ENCODE peak calls at places on chromosomes 7 and 10, in six cellular contexts. One of them, this sample, is unnamed.

GRCh38 chr7:32582036-32582435 is 86.7 kb downstream of the AVL9 start:
- DNase-seq in activated gamma-delta T cell treated with Interleukin-2 at 50 U/mL for 16 hours: no peak
- DNase-seq in activated T-cell treated with anti-CD3 and anti-CD28 coated beads, Interleukin-2, amount 50 U/mL, for 4 hours: no peak
- DNase-seq in psoas muscle: no peak
- DNase-seq in activated effector memory CD4-positive, alpha-beta T cell treated with Interleukin-2 at 50 U/mL for 16 hours: no peak
- DNase-seq in left ventricle myocardium inferior: no peak
- DNase-seq in this sample: no peak

GRCh38 chr10:5592070-5592469 is 67.3 kb downstream of the CALML3 start:
- DNase-seq in activated gamma-delta T cell treated with Interleukin-2 at 50 U/mL for 16 hours: no peak
- DNase-seq in activated T-cell treated with anti-CD3 and anti-CD28 coated beads, Interleukin-2, amount 50 U/mL, for 4 hours: no peak
- DNase-seq in psoas muscle: no peak
- DNase-seq in activated effector memory CD4-positive, alpha-beta T cell treated with Interleukin-2 at 50 U/mL for 16 hours: no peak
- DNase-seq in left ventricle myocardium inferior: no peak
- DNase-seq in this sample: no peak

GRCh38 chr7:101216860-101217387 is 457 bp downstream of the PLOD3 start:
- DNase-seq in activated gamma-delta T cell treated with Interleukin-2 at 50 U/mL for 16 hours: no peak
- DNase-seq in activated T-cell treated with anti-CD3 and anti-CD28 coated beads, Interleukin-2, amount 50 U/mL, for 4 hours: no peak
- DNase-seq in psoas muscle: no peak
- DNase-seq in activated effector memory CD4-positive, alpha-beta T cell treated with Interleukin-2 at 50 U/mL for 16 hours: no peak
- DNase-seq in left ventricle myocardium inferior: no peak
- DNase-seq in this sample: no peak

GRCh38 chr10:80191589-80192270 is 13.6 kb downstream of the ANXA11 start:
- DNase-seq in activated gamma-delta T cell treated with Interleukin-2 at 50 U/mL for 16 hours: no peak
- DNase-seq in activated T-cell treated with anti-CD3 and anti-CD28 coated beads, Interleukin-2, amount 50 U/mL, for 4 hours: no peak
- DNase-seq in psoas muscle: peak
- DNase-seq in activated effector memory CD4-positive, alpha-beta T cell treated with Interleukin-2 at 50 U/mL for 16 hours: no peak
- DNase-seq in left ventricle myocardium inferior: no peak
- DNase-seq in this sample: no peak

GRCh38 chr7:4138866-4139265 is 543.2 kb upstream of the FOXK1 start:
- DNase-seq in activated gamma-delta T cell treated with Interleukin-2 at 50 U/mL for 16 hours: no peak
- DNase-seq in activated T-cell treated with anti-CD3 and anti-CD28 coated beads, Interleukin-2, amount 50 U/mL, for 4 hours: no peak
- DNase-seq in psoas muscle: no peak
- DNase-seq in activated effector memory CD4-positive, alpha-beta T cell treated with Interleukin-2 at 50 U/mL for 16 hours: no peak
- DNase-seq in left ventricle myocardium inferior: no peak
- DNase-seq in this sample: no peak

GRCh38 chr7:91344911-91345310 is 80.7 kb downstream of the FZD1 start:
- DNase-seq in activated gamma-delta T cell treated with Interleukin-2 at 50 U/mL for 16 hours: no peak
- DNase-seq in activated T-cell treated with anti-CD3 and anti-CD28 coated beads, Interleukin-2, amount 50 U/mL, for 4 hours: no peak
- DNase-seq in psoas muscle: no peak
- DNase-seq in activated effector memory CD4-positive, alpha-beta T cell treated with Interleukin-2 at 50 U/mL for 16 hours: no peak
- DNase-seq in left ventricle myocardium inferior: no peak
- DNase-seq in this sample: peak

GRCh38 chr7:30531286-30531685 is 26.7 kb upstream of the GGCT start:
- DNase-seq in activated gamma-delta T cell treated with Interleukin-2 at 50 U/mL for 16 hours: no peak
- DNase-seq in activated T-cell treated with anti-CD3 and anti-CD28 coated beads, Interleukin-2, amount 50 U/mL, for 4 hours: no peak
- DNase-seq in psoas muscle: no peak
- DNase-seq in activated effector memory CD4-positive, alpha-beta T cell treated with Interleukin-2 at 50 U/mL for 16 hours: no peak
- DNase-seq in left ventricle myocardium inferior: no peak
- DNase-seq in this sample: no peak

GRCh38 chr10:31346953-31347352 is 27.9 kb downstream of the ZEB1 start:
- DNase-seq in activated gamma-delta T cell treated with Interleukin-2 at 50 U/mL for 16 hours: no peak
- DNase-seq in activated T-cell treated with anti-CD3 and anti-CD28 coated beads, Interleukin-2, amount 50 U/mL, for 4 hours: no peak
- DNase-seq in psoas muscle: no peak
- DNase-seq in activated effector memory CD4-positive, alpha-beta T cell treated with Interleukin-2 at 50 U/mL for 16 hours: no peak
- DNase-seq in left ventricle myocardium inferior: no peak
- DNase-seq in this sample: no peak

GRCh38 chr7:25244193-25244592 is 15.9 kb upstream of the NPVF start:
- DNase-seq in activated gamma-delta T cell treated with Interleukin-2 at 50 U/mL for 16 hours: no peak
- DNase-seq in activated T-cell treated with anti-CD3 and anti-CD28 coated beads, Interleukin-2, amount 50 U/mL, for 4 hours: no peak
- DNase-seq in psoas muscle: no peak
- DNase-seq in activated effector memory CD4-positive, alpha-beta T cell treated with Interleukin-2 at 50 U/mL for 16 hours: no peak
- DNase-seq in left ventricle myocardium inferior: no peak
- DNase-seq in this sample: no peak

GRCh38 chr7:132422502-132423101 is 153.7 kb downstream of the PLXNA4 start:
- DNase-seq in activated gamma-delta T cell treated with Interleukin-2 at 50 U/mL for 16 hours: no peak
- DNase-seq in activated T-cell treated with anti-CD3 and anti-CD28 coated beads, Interleukin-2, amount 50 U/mL, for 4 hours: no peak
- DNase-seq in psoas muscle: peak
- DNase-seq in activated effector memory CD4-positive, alpha-beta T cell treated with Interleukin-2 at 50 U/mL for 16 hours: no peak
- DNase-seq in left ventricle myocardium inferior: no peak
- DNase-seq in this sample: no peak

GRCh38 chr7:47148541-47149207 is 433.2 kb downstream of the TNS3 start:
- DNase-seq in activated gamma-delta T cell treated with Interleukin-2 at 50 U/mL for 16 hours: no peak
- DNase-seq in activated T-cell treated with anti-CD3 and anti-CD28 coated beads, Interleukin-2, amount 50 U/mL, for 4 hours: no peak
- DNase-seq in psoas muscle: no peak
- DNase-seq in activated effector memory CD4-positive, alpha-beta T cell treated with Interleukin-2 at 50 U/mL for 16 hours: no peak
- DNase-seq in left ventricle myocardium inferior: no peak
- DNase-seq in this sample: peak

GRCh38 chr10:131841669-131842139 is 59.1 kb upstream of the PPP2R2D start:
- DNase-seq in activated gamma-delta T cell treated with Interleukin-2 at 50 U/mL for 16 hours: no peak
- DNase-seq in activated T-cell treated with anti-CD3 and anti-CD28 coated beads, Interleukin-2, amount 50 U/mL, for 4 hours: no peak
- DNase-seq in psoas muscle: no peak
- DNase-seq in activated effector memory CD4-positive, alpha-beta T cell treated with Interleukin-2 at 50 U/mL for 16 hours: no peak
- DNase-seq in left ventricle myocardium inferior: no peak
- DNase-seq in this sample: no peak

GRCh38 chr7:138886501-138886917 is 88.5 kb upstream of the ATP6V0A4 start:
- DNase-seq in activated gamma-delta T cell treated with Interleukin-2 at 50 U/mL for 16 hours: peak
- DNase-seq in activated T-cell treated with anti-CD3 and anti-CD28 coated beads, Interleukin-2, amount 50 U/mL, for 4 hours: peak
- DNase-seq in psoas muscle: no peak
- DNase-seq in activated effector memory CD4-positive, alpha-beta T cell treated with Interleukin-2 at 50 U/mL for 16 hours: no peak
- DNase-seq in left ventricle myocardium inferior: no peak
- DNase-seq in this sample: peak

GRCh38 chr10:83932245-83932644 is 207.1 kb upstream of the GHITM start:
- DNase-seq in activated gamma-delta T cell treated with Interleukin-2 at 50 U/mL for 16 hours: no peak
- DNase-seq in activated T-cell treated with anti-CD3 and anti-CD28 coated beads, Interleukin-2, amount 50 U/mL, for 4 hours: no peak
- DNase-seq in psoas muscle: no peak
- DNase-seq in activated effector memory CD4-positive, alpha-beta T cell treated with Interleukin-2 at 50 U/mL for 16 hours: no peak
- DNase-seq in left ventricle myocardium inferior: no peak
- DNase-seq in this sample: no peak

GRCh38 chr10:66639351-66639750 is 286.5 kb upstream of the LRRTM3 start:
- DNase-seq in activated gamma-delta T cell treated with Interleukin-2 at 50 U/mL for 16 hours: no peak
- DNase-seq in activated T-cell treated with anti-CD3 and anti-CD28 coated beads, Interleukin-2, amount 50 U/mL, for 4 hours: no peak
- DNase-seq in psoas muscle: no peak
- DNase-seq in activated effector memory CD4-positive, alpha-beta T cell treated with Interleukin-2 at 50 U/mL for 16 hours: no peak
- DNase-seq in left ventricle myocardium inferior: no peak
- DNase-seq in this sample: peak

GRCh38 chr7:149496642-149497391 is 792 bp downstream of the ZNF746 start:
- DNase-seq in activated gamma-delta T cell treated with Interleukin-2 at 50 U/mL for 16 hours: peak
- DNase-seq in activated T-cell treated with anti-CD3 and anti-CD28 coated beads, Interleukin-2, amount 50 U/mL, for 4 hours: peak
- DNase-seq in psoas muscle: peak
- DNase-seq in activated effector memory CD4-positive, alpha-beta T cell treated with Interleukin-2 at 50 U/mL for 16 hours: peak
- DNase-seq in left ventricle myocardium inferior: peak
- DNase-seq in this sample: peak

GRCh38 chr10:69332278-69333010 is 54.1 kb downstream of the HK1 start:
- DNase-seq in activated gamma-delta T cell treated with Interleukin-2 at 50 U/mL for 16 hours: no peak
- DNase-seq in activated T-cell treated with anti-CD3 and anti-CD28 coated beads, Interleukin-2, amount 50 U/mL, for 4 hours: no peak
- DNase-seq in psoas muscle: no peak
- DNase-seq in activated effector memory CD4-positive, alpha-beta T cell treated with Interleukin-2 at 50 U/mL for 16 hours: no peak
- DNase-seq in left ventricle myocardium inferior: no peak
- DNase-seq in this sample: no peak

GRCh38 chr10:15068802-15069201 is 19.8 kb downstream of the ACBD7 start:
- DNase-seq in activated gamma-delta T cell treated with Interleukin-2 at 50 U/mL for 16 hours: no peak
- DNase-seq in activated T-cell treated with anti-CD3 and anti-CD28 coated beads, Interleukin-2, amount 50 U/mL, for 4 hours: no peak
- DNase-seq in psoas muscle: no peak
- DNase-seq in activated effector memory CD4-positive, alpha-beta T cell treated with Interleukin-2 at 50 U/mL for 16 hours: no peak
- DNase-seq in left ventricle myocardium inferior: no peak
- DNase-seq in this sample: peak

GRCh38 chr10:11756766-11757315 is 14.7 kb downstream of the ECHDC3 start:
- DNase-seq in activated gamma-delta T cell treated with Interleukin-2 at 50 U/mL for 16 hours: no peak
- DNase-seq in activated T-cell treated with anti-CD3 and anti-CD28 coated beads, Interleukin-2, amount 50 U/mL, for 4 hours: no peak
- DNase-seq in psoas muscle: no peak
- DNase-seq in activated effector memory CD4-positive, alpha-beta T cell treated with Interleukin-2 at 50 U/mL for 16 hours: no peak
- DNase-seq in left ventricle myocardium inferior: no peak
- DNase-seq in this sample: no peak

GRCh38 chr7:47553309-47553708 is 28.6 kb downstream of the TNS3 start:
- DNase-seq in activated gamma-delta T cell treated with Interleukin-2 at 50 U/mL for 16 hours: no peak
- DNase-seq in activated T-cell treated with anti-CD3 and anti-CD28 coated beads, Interleukin-2, amount 50 U/mL, for 4 hours: no peak
- DNase-seq in psoas muscle: no peak
- DNase-seq in activated effector memory CD4-positive, alpha-beta T cell treated with Interleukin-2 at 50 U/mL for 16 hours: no peak
- DNase-seq in left ventricle myocardium inferior: no peak
- DNase-seq in this sample: no peak

GRCh38 chr10:8073696-8074416 is 19.4 kb downstream of the GATA3 start:
- DNase-seq in activated gamma-delta T cell treated with Interleukin-2 at 50 U/mL for 16 hours: no peak
- DNase-seq in activated T-cell treated with anti-CD3 and anti-CD28 coated beads, Interleukin-2, amount 50 U/mL, for 4 hours: no peak
- DNase-seq in psoas muscle: no peak
- DNase-seq in activated effector memory CD4-positive, alpha-beta T cell treated with Interleukin-2 at 50 U/mL for 16 hours: no peak
- DNase-seq in left ventricle myocardium inferior: no peak
- DNase-seq in this sample: no peak

GRCh38 chr10:115093776-115094361 is 704 bp downstream of the ATRNL1 start:
- DNase-seq in activated gamma-delta T cell treated with Interleukin-2 at 50 U/mL for 16 hours: no peak
- DNase-seq in activated T-cell treated with anti-CD3 and anti-CD28 coated beads, Interleukin-2, amount 50 U/mL, for 4 hours: no peak
- DNase-seq in psoas muscle: no peak
- DNase-seq in activated effector memory CD4-positive, alpha-beta T cell treated with Interleukin-2 at 50 U/mL for 16 hours: no peak
- DNase-seq in left ventricle myocardium inferior: no peak
- DNase-seq in this sample: peak

GRCh38 chr10:19333631-19334030 is 285.0 kb downstream of the MALRD1 start:
- DNase-seq in activated gamma-delta T cell treated with Interleukin-2 at 50 U/mL for 16 hours: no peak
- DNase-seq in activated T-cell treated with anti-CD3 and anti-CD28 coated beads, Interleukin-2, amount 50 U/mL, for 4 hours: no peak
- DNase-seq in psoas muscle: no peak
- DNase-seq in activated effector memory CD4-positive, alpha-beta T cell treated with Interleukin-2 at 50 U/mL for 16 hours: no peak
- DNase-seq in left ventricle myocardium inferior: no peak
- DNase-seq in this sample: no peak

GRCh38 chr7:127391591-127392181 is 822 bp downstream of the ZNF800 start:
- DNase-seq in activated gamma-delta T cell treated with Interleukin-2 at 50 U/mL for 16 hours: peak
- DNase-seq in activated T-cell treated with anti-CD3 and anti-CD28 coated beads, Interleukin-2, amount 50 U/mL, for 4 hours: peak
- DNase-seq in psoas muscle: peak
- DNase-seq in activated effector memory CD4-positive, alpha-beta T cell treated with Interleukin-2 at 50 U/mL for 16 hours: peak
- DNase-seq in left ventricle myocardium inferior: no peak
- DNase-seq in this sample: peak

GRCh38 chr10:69239816-69240434 is 19.8 kb downstream of the HKDC1 start:
- DNase-seq in activated gamma-delta T cell treated with Interleukin-2 at 50 U/mL for 16 hours: no peak
- DNase-seq in activated T-cell treated with anti-CD3 and anti-CD28 coated beads, Interleukin-2, amount 50 U/mL, for 4 hours: no peak
- DNase-seq in psoas muscle: no peak
- DNase-seq in activated effector memory CD4-positive, alpha-beta T cell treated with Interleukin-2 at 50 U/mL for 16 hours: no peak
- DNase-seq in left ventricle myocardium inferior: no peak
- DNase-seq in this sample: no peak

GRCh38 chr10:63169063-63169462 is 35.9 kb downstream of the NRBF2 start:
- DNase-seq in activated gamma-delta T cell treated with Interleukin-2 at 50 U/mL for 16 hours: no peak
- DNase-seq in activated T-cell treated with anti-CD3 and anti-CD28 coated beads, Interleukin-2, amount 50 U/mL, for 4 hours: no peak
- DNase-seq in psoas muscle: no peak
- DNase-seq in activated effector memory CD4-positive, alpha-beta T cell treated with Interleukin-2 at 50 U/mL for 16 hours: no peak
- DNase-seq in left ventricle myocardium inferior: no peak
- DNase-seq in this sample: no peak

GRCh38 chr7:42456267-42456666 is 219.3 kb upstream of the GLI3 start:
- DNase-seq in activated gamma-delta T cell treated with Interleukin-2 at 50 U/mL for 16 hours: no peak
- DNase-seq in activated T-cell treated with anti-CD3 and anti-CD28 coated beads, Interleukin-2, amount 50 U/mL, for 4 hours: no peak
- DNase-seq in psoas muscle: no peak
- DNase-seq in activated effector memory CD4-positive, alpha-beta T cell treated with Interleukin-2 at 50 U/mL for 16 hours: no peak
- DNase-seq in left ventricle myocardium inferior: no peak
- DNase-seq in this sample: no peak

GRCh38 chr7:114415054-114415997 is 711 bp downstream of the FOXP2 start:
- DNase-seq in activated gamma-delta T cell treated with Interleukin-2 at 50 U/mL for 16 hours: no peak
- DNase-seq in activated T-cell treated with anti-CD3 and anti-CD28 coated beads, Interleukin-2, amount 50 U/mL, for 4 hours: no peak
- DNase-seq in psoas muscle: no peak
- DNase-seq in activated effector memory CD4-positive, alpha-beta T cell treated with Interleukin-2 at 50 U/mL for 16 hours: no peak
- DNase-seq in left ventricle myocardium inferior: no peak
- DNase-seq in this sample: no peak

GRCh38 chr7:30155481-30155880 is 20.7 kb downstream of the MTURN start:
- DNase-seq in activated gamma-delta T cell treated with Interleukin-2 at 50 U/mL for 16 hours: no peak
- DNase-seq in activated T-cell treated with anti-CD3 and anti-CD28 coated beads, Interleukin-2, amount 50 U/mL, for 4 hours: no peak
- DNase-seq in psoas muscle: no peak
- DNase-seq in activated effector memory CD4-positive, alpha-beta T cell treated with Interleukin-2 at 50 U/mL for 16 hours: no peak
- DNase-seq in left ventricle myocardium inferior: no peak
- DNase-seq in this sample: no peak